ENCODE peak calls at places on chromosome 12, in six cellular contexts. P, Z, G, D, Q and M are unnamed samples.

GRCh38 chr12:92914170-92914569 is 14.9 kb downstream of the EEA1 start:
- DNase-seq in P (no peak), G (no peak), D (no peak), Z (no peak), Q (no peak), M (no peak)

GRCh38 chr12:59710004-59710628 is 114.3 kb downstream of the SLC16A7 start:
- DNase-seq in D (no peak), Z (no peak), P (no peak), G (no peak), Q (no peak), M (no peak)

GRCh38 chr12:116539905-116540482 is 19.2 kb upstream of the MAP1LC3B2 start:
- DNase-seq in D (no peak), Z (peak; percentile 83), G (no peak), Q (peak; percentile 56), P (peak; percentile 38), M (no peak)

GRCh38 chr12:28780096-28780495 is 369.0 kb upstream of the FAR2 start:
- DNase-seq in D (no peak), Q (no peak), P (peak; percentile 9), G (no peak), Z (no peak), M (no peak)

GRCh38 chr12:130155416-130156073 is 6.7 kb upstream of the FZD10 start:
- DNase-seq in Z (no peak), D (no peak), Q (no peak), G (no peak), P (no peak), M (no peak)

GRCh38 chr12:113465808-113466769 is 5.6 kb downstream of the LHX5 start:
- DNase-seq in D (no peak), Q (no peak), G (no peak), Z (peak; percentile 79), P (no peak), M (no peak)

GRCh38 chr12:104544836-104545235 is 88.1 kb downstream of the CHST11 start:
- DNase-seq in P (no peak), Z (no peak), D (no peak), Q (no peak), G (no peak), M (no peak)

GRCh38 chr12:108694812-108695278 is 36.5 kb downstream of the CORO1C start:
- DNase-seq in G (peak; percentile 83), Q (no peak), P (no peak), Z (no peak), D (no peak), M (no peak)

GRCh38 chr12:110717037-110717436 is 25.7 kb downstream of the PPP1CC start:
- DNase-seq in Q (no peak), D (no peak), P (no peak), Z (peak; percentile 38), G (no peak), M (no peak)

GRCh38 chr12:47024463-47024862 is 55.0 kb upstream of the PCED1B start:
- DNase-seq in D (no peak), Z (no peak), G (no peak), Q (no peak), P (no peak), M (no peak)

GRCh38 chr12:76790564-76791552 is 26.9 kb downstream of the ZDHHC17 start:
- DNase-seq in Z (no peak), Q (no peak), D (no peak), P (no peak), G (no peak), M (no peak)

GRCh38 chr12:25018146-25018545 is 69.2 kb upstream of the BCAT1 start:
- DNase-seq in Q (no peak), P (no peak), Z (no peak), D (no peak), G (no peak), M (no peak)
- H3K9me3 ChIP-seq in Q (peaks cover 8% of the 10 kb centered on the region), P (no peaks in the 10 kb centered on the region), Z (peaks cover 14% of the 10 kb centered on the region), D (no peaks in the 10 kb centered on the region), G (no peaks in the 10 kb centered on the region), M (peaks cover 9% of the 10 kb centered on the region)

GRCh38 chr12:34290191-34290995 is 268.1 kb downstream of the ALG10 start:
- DNase-seq in D (no peak), Q (no peak), G (no peak), P (peak; percentile 4), Z (peak; percentile 18), M (no peak)
- H3K9me3 ChIP-seq in D (no peaks in the 10 kb centered on the region), Q (peaks cover 100% of the 10 kb centered on the region), G (no peaks in the 10 kb centered on the region), P (peaks cover 19% of the 10 kb centered on the region), Z (peaks cover 47% of the 10 kb centered on the region), M (peaks cover 11% of the 10 kb centered on the region)

GRCh38 chr12:96431067-96431466 is 30.8 kb upstream of the CDK17 start:
- DNase-seq in D (no peak), P (no peak), Z (peak; percentile 59), G (no peak), Q (no peak), M (no peak)
- H3K9me3 ChIP-seq in D (no peaks in the 10 kb centered on the region), P (no peaks in the 10 kb centered on the region), Z (no peaks in the 10 kb centered on the region), G (no peaks in the 10 kb centered on the region), Q (no peaks in the 10 kb centered on the region), M (no peaks in the 10 kb centered on the region)

GRCh38 chr12:9908350-9908749 is 23.8 kb downstream of the CLEC2A start:
- DNase-seq in Q (no peak), G (no peak), D (no peak), Z (no peak), P (no peak), M (no peak)

GRCh38 chr12:9906888-9907287 is 25.3 kb downstream of the CLEC2A start:
- DNase-seq in D (peak; percentile 51), Q (no peak), G (no peak), Z (no peak), P (peak; percentile 9), M (no peak)

GRCh38 chr12:9909724-9910123 is 22.4 kb downstream of the CLEC2A start:
- DNase-seq in Z (no peak), Q (no peak), D (no peak), P (no peak), G (no peak), M (no peak)

GRCh38 chr12:9910716-9911421 is 21.3 kb downstream of the CLEC2A start:
- DNase-seq in G (no peak), P (no peak), Z (peak; percentile 82), Q (no peak), D (no peak), M (no peak)

GRCh38 chr12:9907769-9908168 is 24.4 kb downstream of the CLEC2A start:
- DNase-seq in Z (no peak), G (no peak), P (no peak), Q (no peak), D (no peak), M (no peak)
- H3K9me3 ChIP-seq in Z (peaks cover 32% of the 10 kb centered on the region), G (no peaks in the 10 kb centered on the region), P (peaks cover 13% of the 10 kb centered on the region), Q (peaks cover 52% of the 10 kb centered on the region), D (peaks cover 16% of the 10 kb centered on the region), M (peaks cover 33% of the 10 kb centered on the region)

DNA sequence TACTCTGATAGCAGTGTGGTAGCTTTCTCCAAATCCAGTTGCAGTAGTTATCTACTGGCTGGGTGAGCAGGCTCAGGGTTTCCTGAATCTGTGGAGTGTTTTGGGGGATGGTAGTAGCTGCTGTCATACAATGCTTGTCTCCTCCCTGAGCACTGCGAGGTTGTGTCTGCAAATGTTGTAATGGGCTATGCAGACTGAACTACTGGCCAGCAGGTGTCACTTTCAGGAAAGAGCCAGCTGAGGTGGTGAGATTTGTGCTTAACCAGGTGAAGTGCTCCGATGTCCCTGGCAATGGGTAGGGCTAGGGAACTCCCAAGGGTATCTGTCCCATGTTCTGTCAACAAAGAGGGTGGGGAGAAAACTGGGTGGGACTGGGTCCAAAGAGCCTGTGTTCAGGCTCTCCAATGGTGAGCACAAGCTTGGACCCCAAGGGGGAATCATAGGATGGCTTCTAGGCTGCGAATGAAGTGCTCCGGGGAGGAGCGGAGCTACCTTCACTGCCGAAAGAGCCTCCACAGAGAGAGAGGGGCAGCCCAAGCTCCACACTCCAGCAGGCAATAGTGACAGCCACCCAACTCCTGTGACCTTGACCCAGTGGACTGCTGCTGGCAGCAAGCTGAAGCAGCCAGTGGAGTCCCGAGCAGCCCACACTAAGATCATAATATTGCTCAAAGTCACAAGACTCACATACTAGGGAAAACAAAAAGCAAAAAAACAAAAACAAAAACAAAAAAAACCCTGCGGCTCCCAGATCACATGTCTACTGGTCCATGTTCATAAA is 1324.0 kb upstream of the USP15 start:
- DNase-seq in Z (peak; percentile 63), G (no peak), Q (no peak), P (no peak), D (no peak), M (no peak)
- H3K9me3 ChIP-seq in Z (peaks cover 73% of the 10 kb centered on the region), G (no peaks in the 10 kb centered on the region), Q (peaks cover 35% of the 10 kb centered on the region), P (peaks cover 17% of the 10 kb centered on the region), D (no peaks in the 10 kb centered on the region), M (peaks cover 16% of the 10 kb centered on the region)

GRCh38 chr12:30782316-30783173 is 27.8 kb upstream of the CAPRIN2 start:
- DNase-seq in P (no peak), Q (no peak), Z (no peak), G (peak; percentile 82), D (no peak), M (no peak)
- H3K9me3 ChIP-seq in P (no peaks in the 10 kb centered on the region), Q (peaks cover 4% of the 10 kb centered on the region), Z (peaks cover 62% of the 10 kb centered on the region), G (no peaks in the 10 kb centered on the region), D (no peaks in the 10 kb centered on the region), M (no peaks in the 10 kb centered on the region)

GRCh38 chr12:87384226-87384625 is 645.0 kb downstream of the C12orf50 start:
- DNase-seq in G (no peak), D (no peak), Q (no peak), P (no peak), Z (no peak), M (no peak)
- H3K9me3 ChIP-seq in G (no peaks in the 10 kb centered on the region), D (no peaks in the 10 kb centered on the region), Q (no peaks in the 10 kb centered on the region), P (no peaks in the 10 kb centered on the region), Z (no peaks in the 10 kb centered on the region), M (no peaks in the 10 kb centered on the region)

GRCh38 chr12:79001404-79001803 is 136.8 kb downstream of the SYT1 start:
- DNase-seq in D (no peak), Z (no peak), G (no peak), P (no peak), Q (no peak), M (no peak)
- H3K9me3 ChIP-seq in D (no peaks in the 10 kb centered on the region), Z (no peaks in the 10 kb centered on the region), G (no peaks in the 10 kb centered on the region), P (no peaks in the 10 kb centered on the region), Q (no peaks in the 10 kb centered on the region), M (no peaks in the 10 kb centered on the region)

DNA sequence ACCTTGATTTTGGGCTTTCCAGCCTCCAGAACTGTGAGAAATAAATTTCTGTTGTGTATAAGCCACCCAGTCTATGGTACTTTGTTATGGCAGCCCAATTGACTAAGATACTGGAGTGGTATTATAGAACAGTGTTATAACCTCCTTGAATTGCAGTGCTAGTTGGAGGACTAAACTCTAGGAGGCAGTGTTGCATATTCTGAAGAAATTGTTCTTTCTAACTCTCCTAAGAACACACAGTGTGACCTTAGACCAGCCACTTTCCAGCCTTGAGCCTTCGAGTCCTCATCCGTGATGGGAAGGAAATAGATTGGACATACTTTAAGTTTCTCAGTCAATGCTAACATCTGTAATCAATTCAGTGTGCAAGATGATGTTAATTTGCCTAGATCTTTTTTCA is 22.4 kb upstream of the LRRC10 start:
- DNase-seq in P (no peak), D (no peak), G (no peak), Q (no peak), Z (no peak), M (no peak)
- H3K9me3 ChIP-seq in P (no peaks in the 10 kb centered on the region), D (no peaks in the 10 kb centered on the region), G (no peaks in the 10 kb centered on the region), Q (no peaks in the 10 kb centered on the region), Z (no peaks in the 10 kb centered on the region), M (no peaks in the 10 kb centered on the region)